ENCODE peak calls at places on chromosomes 4 and X, in five cellular contexts. B is Peyer's patch; P is effector memory CD4-positive, alpha-beta T cell; F is psoas muscle; C is endothelial cell of umbilical vein. H is an unnamed sample.

GRCh38 chr4:100362363-100362762 is 155.5 kb downstream of the EMCN start:
- DNase-seq in B (no peak), P (no peak), F (no peak), C (peak; percentile 67), H (no peak)

GRCh38 chr4:108480881-108481280 is 139.5 kb upstream of the RPL34 start:
- DNase-seq in B (no peak), P (no peak), F (no peak), C (no peak), H (no peak)

GRCh38 chr4:22510750-22511149 is 5.1 kb downstream of the ADGRA3 start:
- DNase-seq in B (no peak), P (no peak), F (no peak), C (no peak), H (no peak)

GRCh38 chr4:137370206-137370633 is 162.1 kb downstream of the PCDH18 start:
- DNase-seq in B (no peak), P (no peak), F (no peak), C (no peak), H (no peak)

GRCh38 chrX:44308869-44309268 is 34.6 kb downstream of the EFHC2 start:
- DNase-seq in B (no peak), P (no peak), F (no peak), C (no peak), H (no peak)

GRCh38 chr4:139973015-139973414 is 181.0 kb downstream of the MAML3 start:
- DNase-seq in B (no peak), P (no peak), F (no peak), C (no peak), H (no peak)

GRCh38 chr4:168076989-168077725 is 15.2 kb upstream of the ANXA10 start:
- DNase-seq in B (no peak), P (no peak), F (no peak), C (peak; percentile 81), H (peak; percentile 7)

GRCh38 chr4:8029689-8030088 is 90.0 kb upstream of the AFAP1 start:
- DNase-seq in B (no peak), P (no peak), F (peak; percentile 76), C (no peak), H (no peak)

GRCh38 chrX:121161501-121161933 is 114.1 kb downstream of the GLUD2 start:
- DNase-seq in B (no peak), P (no peak), F (no peak), C (no peak), H (no peak)

GRCh38 chr4:24060932-24061331 is 171.1 kb upstream of the PPARGC1A start:
- DNase-seq in B (no peak), P (no peak), F (no peak), C (no peak), H (no peak)

GRCh38 chr4:6371271-6371670 is 101.1 kb downstream of the PPP2R2C start:
- DNase-seq in B (no peak), P (no peak), F (no peak), C (no peak), H (no peak)

GRCh38 chr4:165879581-165879980 is 6.5 kb downstream of the TLL1 start:
- DNase-seq in B (no peak), P (no peak), F (no peak), C (no peak), H (no peak)

GRCh38 chrX:103073442-103073841 is 9.5 kb upstream of the BEX1 start:
- DNase-seq in B (no peak), P (no peak), F (no peak), C (no peak), H (no peak)

GRCh38 chr4:125313989-125314602 is 659 bp upstream of the FAT4 start:
- DNase-seq in B (no peak), P (no peak), F (no peak), C (no peak), H (no peak)

GRCh38 chr4:4585012-4585670 is 43.3 kb upstream of the STX18 start:
- DNase-seq in B (no peak), P (no peak), F (no peak), C (no peak), H (no peak)

GRCh38 chr4:112214397-112215264 is 17.0 kb upstream of the AP1AR start:
- DNase-seq in B (no peak), P (no peak), F (no peak), C (peak; percentile 34), H (no peak)

GRCh38 chrX:152652060-152652459 is 14.4 kb downstream of the GABRQ start:
- DNase-seq in B (no peak), P (no peak), F (no peak), C (no peak), H (no peak)

GRCh38 chrX:19389217-19389616 is 45.5 kb downstream of the PDHA1 start:
- DNase-seq in B (no peak), P (no peak), F (no peak), C (no peak), H (no peak)

GRCh38 chrX:110146521-110146920 is 143.6 kb downstream of the TMEM164 start:
- DNase-seq in B (peak; percentile 22), P (no peak), F (no peak), C (peak; percentile 36), H (no peak)

GRCh38 chr4:2800691-2801596 is 8.1 kb downstream of the SH3BP2 start:
- DNase-seq in B (peak; percentile 73), P (no peak), F (peak; percentile 80), C (peak; percentile 54), H (no peak)

GRCh38 chr4:8364141-8364540 is 76.4 kb downstream of the ACOX3 start:
- DNase-seq in B (no peak), P (no peak), F (no peak), C (no peak), H (no peak)

GRCh38 chr4:89221175-89221867 is 86.3 kb downstream of the GPRIN3 start:
- DNase-seq in B (no peak), P (no peak), F (no peak), C (no peak), H (no peak)

GRCh38 chr4:166153539-166153938 is 280.5 kb downstream of the TLL1 start:
- DNase-seq in B (no peak), P (no peak), F (no peak), C (no peak), H (no peak)

GRCh38 chrX:44071847-44072545 is 98.8 kb upstream of the NDP start:
- DNase-seq in B (no peak), P (no peak), F (no peak), C (no peak), H (no peak)

GRCh38 chrX:30313322-30313721 is 4.1 kb upstream of the NR0B1 start:
- DNase-seq in B (no peak), P (no peak), F (no peak), C (no peak), H (no peak)

GRCh38 chr4:119735136-119735770 is 106.6 kb upstream of the PDE5A start:
- DNase-seq in B (no peak), P (no peak), F (no peak), C (peak; percentile 4), H (no peak)

GRCh38 chr4:25863906-25864418 is 1.2 kb upstream of the SEL1L3 start:
- DNase-seq in B (peak; percentile 21), P (no peak), F (no peak), C (no peak), H (no peak)
- H3K4me3 ChIP-seq in B (peak overlapping the region; percentile 84), P (peak overlapping the region; percentile 71), F (no peak overlapping the region), C (no peak overlapping the region), H (no peak overlapping the region)

DNA sequence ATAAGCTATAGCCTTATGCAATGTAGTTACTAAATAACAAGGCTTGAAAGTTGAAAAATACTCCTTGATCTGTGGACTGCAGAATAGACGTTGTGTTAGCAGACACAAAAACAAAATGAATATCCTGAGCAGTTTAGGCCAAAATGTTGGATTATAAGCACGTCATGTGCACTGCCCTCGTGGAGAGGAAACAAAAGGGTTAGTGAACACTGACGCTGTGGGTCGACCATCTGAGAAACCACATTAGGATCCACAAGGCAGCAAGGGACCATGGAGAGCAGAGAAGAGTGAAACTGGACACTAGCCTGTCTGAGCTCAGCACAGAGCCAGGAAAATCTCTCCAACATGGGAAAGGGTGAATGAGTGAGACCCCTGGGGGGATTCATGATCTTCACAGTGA is 145.3 kb downstream of the DTHD1 start:
- DNase-seq in B (no peak), P (no peak), F (no peak), C (no peak), H (no peak)
- H3K4me1 ChIP-seq in B (no peaks in the 10 kb centered on the region), P (no peaks in the 10 kb centered on the region), F (no peaks in the 10 kb centered on the region), C (no peaks in the 10 kb centered on the region), H (no peaks in the 10 kb centered on the region)

GRCh38 chr4:110635155-110635479 is 12.2 kb upstream of the PITX2 start:
- DNase-seq in B (no peak), P (no peak), F (no peak), C (no peak), H (no peak)

GRCh38 chr4:110638347-110638746 is 15.5 kb upstream of the PITX2 start:
- DNase-seq in B (no peak), P (no peak), F (no peak), C (no peak), H (no peak)

GRCh38 chr4:110636231-110636676 is 13.4 kb upstream of the PITX2 start:
- DNase-seq in B (no peak), P (no peak), F (peak; percentile 52), C (no peak), H (no peak)

GRCh38 chr4:110637408-110638131 is 14.7 kb upstream of the PITX2 start:
- DNase-seq in B (no peak), P (no peak), F (peak; percentile 51), C (no peak), H (no peak)

DNA sequence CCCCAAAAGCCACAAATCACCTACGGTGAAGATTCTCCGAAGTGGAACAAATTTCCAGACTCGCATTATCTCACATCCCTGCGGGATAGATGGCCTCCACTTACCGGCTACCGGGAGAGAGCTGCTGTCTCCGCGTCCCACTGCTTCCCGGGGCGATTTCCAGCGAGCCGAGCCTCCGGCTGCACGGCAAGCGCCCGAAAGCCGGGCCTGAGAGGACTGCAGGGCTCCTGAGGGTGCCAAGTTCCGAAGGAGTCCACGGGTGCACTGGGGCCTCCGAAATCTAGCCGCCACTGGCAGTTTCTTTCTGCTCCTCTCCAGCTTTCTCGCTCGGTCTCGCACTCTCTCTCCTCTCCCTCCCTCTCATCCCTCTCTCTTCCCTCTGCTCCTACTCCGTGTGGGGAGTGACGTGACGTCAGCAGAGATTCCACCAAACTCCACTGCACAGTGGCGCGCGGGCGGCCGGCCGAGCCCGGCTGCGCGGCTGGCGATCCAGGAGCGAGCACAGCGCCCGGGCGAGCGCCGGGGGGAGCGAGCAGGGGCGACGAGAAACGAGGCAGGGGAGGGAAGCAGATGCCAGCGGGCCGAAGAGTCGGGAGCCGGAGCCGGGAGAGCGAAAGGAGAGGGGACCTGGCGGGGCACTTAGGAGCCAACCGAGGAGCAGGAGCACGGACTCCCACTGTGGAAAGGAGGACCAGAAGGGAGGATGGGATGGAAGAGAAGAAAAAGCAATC is 14.0 kb upstream of the PITX2 start:
- DNase-seq in B (no peak), P (no peak), F (peak; percentile 78), C (no peak), H (no peak)
- H3K4me3 ChIP-seq in B (no peak overlapping the region), P (no peak overlapping the region), F (peak overlapping the region; percentile 84), C (no peak overlapping the region), H (no peak overlapping the region)

DNA sequence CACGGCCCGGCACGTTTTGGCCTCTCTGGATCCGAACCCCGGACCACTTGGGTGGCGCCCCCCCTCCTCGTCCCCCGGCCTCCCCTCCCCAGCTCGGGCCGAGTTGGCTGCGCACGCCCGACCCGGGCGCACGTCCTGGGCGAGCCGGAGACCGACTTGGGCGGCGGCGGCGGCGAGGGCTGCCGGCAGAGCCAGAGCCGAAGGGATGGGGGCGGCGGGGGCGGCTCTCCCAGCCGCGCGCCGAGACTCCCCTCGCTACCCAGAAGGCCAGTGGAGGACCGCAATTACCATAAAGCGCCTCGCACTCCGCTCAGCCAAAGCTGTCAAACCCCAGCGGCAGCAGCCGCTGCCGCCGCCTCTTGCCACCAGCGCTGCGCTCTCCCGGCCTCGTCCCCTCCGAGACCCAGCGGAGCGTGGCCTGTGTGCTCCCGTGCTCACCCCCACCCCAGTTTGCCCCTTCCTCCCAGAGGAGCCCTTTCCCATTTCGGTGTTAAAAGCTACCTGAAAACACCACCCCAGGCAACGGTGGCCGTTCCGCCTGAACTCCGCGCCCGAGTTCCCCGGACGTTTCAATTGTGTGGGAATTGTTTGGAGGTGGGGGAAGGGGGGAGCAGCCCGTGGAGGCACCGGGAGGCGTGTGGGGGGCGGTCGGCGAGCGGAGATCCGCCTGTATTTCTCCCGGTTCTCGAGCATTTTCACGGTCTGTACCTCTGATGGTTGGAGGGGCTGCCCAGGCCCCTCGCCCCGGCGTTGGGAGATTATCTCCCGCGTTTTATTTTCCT is 697 bp upstream of the BCOR start:
- DNase-seq in B (peak; percentile 46), P (no peak), F (peak; percentile 71), C (peak; percentile 40), H (no peak)
- H3K4me1 ChIP-seq in B (peaks cover 13% of the 10 kb centered on the region), P (peaks cover 7% of the 10 kb centered on the region), F (peaks cover 5% of the 10 kb centered on the region), C (peaks cover 12% of the 10 kb centered on the region), H (peaks cover 17% of the 10 kb centered on the region)

H was measured in CD8-positive, alpha-beta T cell.